ENCODE peak calls at places on chromosome X, in eight cellular contexts. Z is GM12864, K is ovary, E is thoracic aorta, Q is epithelial cell of esophagus, G is brain microvascular endothelial cell, C is choroid plexus epithelial cell, A is fibroblast of the aortic adventitia. L is an unnamed sample.

GRCh38 chrX:38800981-38801845 is at the start of gene MID1IP1:
- DNase-seq in A (peak), E (peak), Q (peak), K (peak), G (peak), C (peak), Z (no peak), L (peak)

GRCh38 chrX:53323196-53323595 is 41.8 kb upstream of the IQSEC2 start:
- DNase-seq in C (no peak), A (no peak), Q (no peak), Z (no peak), E (no peak), K (no peak), G (no peak), L (no peak)

GRCh38 chrX:53281321-53281822 is at the start of gene IQSEC2:
- DNase-seq in C (peak), K (peak), A (peak), G (peak), Z (no peak), Q (peak), E (peak), L (no peak)

GRCh38 chrX:12970691-12971202 is 4.2 kb upstream of the TMSB4X start:
- DNase-seq in Q (no peak), A (peak), G (no peak), K (no peak), Z (no peak), E (no peak), C (peak), L (no peak)

GRCh38 chrX:42246814-42247213 is 323.5 kb upstream of the CASK start:
- DNase-seq in C (peak), K (no peak), G (no peak), E (no peak), A (peak), Q (peak), Z (no peak), L (no peak)

GRCh38 chrX:131067846-131068745 is 9.9 kb downstream of the ARHGAP36 start:
- DNase-seq in G (no peak), E (no peak), C (no peak), Q (no peak), K (no peak), Z (no peak), A (no peak), L (no peak)

GRCh38 chrX:55161581-55161980 is 58.6 kb upstream of the PAGE5 start:
- DNase-seq in C (no peak), Z (no peak), K (no peak), G (no peak), Q (no peak), A (peak), E (no peak), L (no peak)

GRCh38 chrX:12894074-12894691 is 12.2 kb upstream of the TLR8 start:
- DNase-seq in Z (no peak), G (peak), C (peak), E (no peak), Q (peak), K (peak), A (peak), L (peak)

DNA sequence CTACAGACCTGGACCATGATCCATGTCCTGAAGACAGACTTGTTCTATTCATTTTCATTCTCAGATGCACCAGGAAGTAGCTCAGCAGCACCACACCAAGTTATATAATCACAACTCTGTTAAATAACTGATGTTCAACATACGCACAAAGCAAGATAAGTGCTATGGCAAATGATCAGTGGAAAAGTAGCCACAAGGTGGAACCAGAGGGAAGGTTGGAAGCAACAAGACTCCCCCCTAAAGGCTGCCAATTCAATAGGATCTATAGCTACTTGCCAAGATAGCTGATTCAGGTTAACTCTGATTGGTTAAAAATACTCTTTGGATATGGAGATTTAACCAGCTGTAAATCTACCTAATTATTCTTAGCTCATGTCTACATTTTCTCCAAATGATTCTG is 23.7 kb upstream of the FAM47B start:
- DNase-seq in C (peak), K (no peak), Z (no peak), Q (peak), G (peak), A (peak), E (no peak), L (no peak)
- TF ChIP-seq CTCF in C (peak), K (no peak), Z (no peak), Q (peak), G (peak), A (peak), E (no peak), L (no peak)

DNA sequence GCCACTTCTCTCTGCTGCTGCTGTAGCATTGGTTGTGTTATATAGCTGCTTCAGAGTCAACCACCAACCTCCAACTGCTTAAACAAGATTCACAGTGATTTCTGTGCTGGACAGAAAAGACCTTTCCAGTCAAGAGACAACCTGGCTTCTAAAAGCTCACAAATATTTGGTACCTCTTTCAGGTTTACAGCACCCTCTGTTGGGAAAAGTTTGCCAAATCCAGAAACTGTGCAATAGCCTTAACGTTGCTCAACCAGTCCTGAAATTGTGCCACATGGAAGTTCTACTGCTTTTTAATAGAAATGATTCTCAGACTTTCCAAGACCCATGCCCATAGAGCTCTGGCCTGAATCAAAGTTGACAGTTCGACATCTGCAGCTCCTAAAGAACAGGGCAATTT is 842.1 kb upstream of the HTR2C start:
- DNase-seq in C (peak), E (no peak), G (no peak), Z (peak), Q (peak), A (peak), K (no peak), L (no peak)
- TF ChIP-seq CTCF in C (no peak), E (no peak), G (peak), Z (no peak), Q (peak), A (no peak), K (no peak), L (peak)

GRCh38 chrX:107467271-107467670 is 17.8 kb downstream of the FRMPD3 start:
- DNase-seq in A (no peak), Z (no peak), E (no peak), Q (no peak), G (no peak), C (no peak), K (no peak), L (no peak)

GRCh38 chrX:107470198-107470597 is 20.7 kb downstream of the FRMPD3 start:
- DNase-seq in K (no peak), Z (no peak), Q (no peak), E (no peak), C (no peak), G (no peak), A (no peak), L (no peak)

GRCh38 chrX:107465932-107466620 is 16.6 kb downstream of the FRMPD3 start:
- DNase-seq in K (no peak), C (no peak), A (no peak), G (no peak), Z (peak), E (no peak), Q (no peak), L (no peak)

DNA sequence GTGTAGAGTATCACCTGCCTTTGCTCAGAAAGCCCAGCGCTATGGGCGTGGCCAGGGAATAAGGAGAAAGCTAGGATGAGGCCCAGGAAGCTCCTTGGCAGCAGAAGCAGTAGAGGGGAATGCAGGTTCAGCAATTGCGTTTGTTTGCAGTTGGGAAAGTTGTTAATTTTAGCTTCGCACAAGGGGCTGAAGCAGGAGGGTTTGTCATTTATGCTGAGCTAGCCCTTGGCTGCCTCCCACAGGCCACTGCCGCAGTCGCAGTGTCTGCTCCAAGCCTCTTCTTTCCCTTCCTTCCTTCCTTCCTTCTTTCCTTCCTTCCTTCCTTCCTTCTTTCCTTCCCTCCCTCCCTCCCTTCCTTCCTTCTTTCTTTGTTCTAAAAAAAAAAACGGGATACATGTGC is 21.5 kb downstream of the FRMPD3 start:
- DNase-seq in Q (no peak), A (no peak), E (no peak), G (no peak), C (no peak), K (no peak), Z (no peak), L (no peak)
- TF ChIP-seq CTCF in Q (no peak), A (no peak), E (no peak), G (peak), C (peak), K (no peak), Z (peak), L (no peak)

DNA sequence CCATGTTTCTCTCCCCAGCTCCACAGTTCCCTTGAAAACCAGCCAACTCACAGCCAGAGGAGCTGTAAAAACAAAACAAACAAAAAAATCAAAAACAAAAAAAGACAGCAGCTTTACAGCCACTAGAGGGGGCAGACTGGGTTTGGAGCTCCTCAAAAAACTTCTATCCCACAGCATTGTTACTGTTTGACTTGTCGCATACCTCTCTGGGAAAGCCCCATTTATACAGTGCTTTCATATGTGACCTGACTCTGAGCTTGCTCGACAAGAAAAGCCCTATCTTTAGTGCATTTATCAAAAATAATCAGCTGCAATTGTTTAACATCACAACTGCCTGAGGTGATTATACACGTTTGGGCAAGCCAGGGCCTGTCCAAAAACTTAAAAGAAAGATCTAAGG is 21.6 kb downstream of the TSPAN6 start:
- DNase-seq in Q (peak), E (no peak), A (peak), C (peak), Z (no peak), G (peak), K (peak), L (peak)
- TF ChIP-seq CTCF in Q (peak), E (no peak), A (peak), C (peak), Z (peak), G (peak), K (peak), L (peak)

GRCh38 chrX:150449313-150449712 is 86.2 kb downstream of the MAMLD1 start:
- DNase-seq in K (no peak), Q (no peak), C (no peak), Z (no peak), G (no peak), A (no peak), E (no peak), L (no peak)
- TF ChIP-seq CTCF in K (no peak), Q (no peak), C (peak), Z (peak), G (no peak), A (no peak), E (no peak), L (peak)

DNA sequence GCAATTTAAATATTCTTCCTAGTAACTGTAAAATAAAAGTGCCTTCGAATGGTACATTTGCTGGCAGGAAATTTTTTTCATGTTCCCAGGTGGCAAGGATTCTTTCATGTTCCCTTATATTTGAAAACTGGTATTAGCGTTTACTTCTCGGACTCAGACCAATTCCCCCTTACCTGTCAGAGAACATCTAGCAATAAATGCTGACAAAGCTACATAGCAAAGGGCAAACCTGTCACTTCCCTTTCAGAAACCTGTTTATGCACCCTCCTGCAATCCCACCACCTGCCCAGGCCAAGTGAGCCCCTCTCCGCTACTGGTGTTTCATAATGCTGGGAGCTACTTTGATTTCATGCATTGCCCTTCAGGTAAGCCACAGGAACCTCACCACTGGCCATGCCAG is 98.2 kb downstream of the HPRT1 start:
- DNase-seq in Z (no peak), G (no peak), K (no peak), Q (no peak), C (no peak), A (no peak), E (no peak), L (no peak)
- TF ChIP-seq CTCF in Z (no peak), G (no peak), K (no peak), Q (no peak), C (no peak), A (no peak), E (no peak), L (no peak)

GRCh38 chrX:68487924-68488323 is 10.9 kb upstream of the YIPF6 start:
- DNase-seq in E (no peak), C (no peak), Z (no peak), Q (no peak), K (no peak), G (no peak), A (no peak), L (no peak)

GRCh38 chrX:68488657-68489056 is 10.2 kb upstream of the YIPF6 start:
- DNase-seq in A (no peak), E (no peak), Q (no peak), Z (no peak), G (no peak), C (no peak), K (no peak), L (no peak)

GRCh38 chrX:68492583-68492982 is 6.3 kb upstream of the YIPF6 start:
- DNase-seq in E (no peak), A (no peak), Q (no peak), K (no peak), G (no peak), C (no peak), Z (no peak), L (no peak)

GRCh38 chrX:68487254-68487653 is 11.6 kb upstream of the YIPF6 start:
- DNase-seq in C (no peak), Z (no peak), E (no peak), Q (no peak), A (no peak), G (no peak), K (no peak), L (no peak)

GRCh38 chrX:68490644-68491043 is 8.2 kb upstream of the YIPF6 start:
- DNase-seq in G (peak), A (peak), C (peak), E (no peak), K (no peak), Q (peak), Z (no peak), L (no peak)
- TF ChIP-seq CTCF in G (peak), A (peak), C (peak), E (no peak), K (no peak), Q (peak), Z (peak), L (no peak)

L was measured in GM13976.